ENCODE peak calls at places on chromosomes 11 and 22, in eight cellular contexts. One of them, this sample, is unnamed.

GRCh38 chr22:47367107-47367690 is 604.7 kb downstream of the TBC1D22A start:
- DNase-seq in left cardiac atrium: no peak
- DNase-seq in NB4: no peak
- DNase-seq in NCI-H2081: no peak
- DNase-seq in OCI-M1: no peak
- DNase-seq in transverse colon: no peak
- DNase-seq in Kasumi-1: no peak
- DNase-seq in stimulated activated CD8-positive, alpha-beta memory T cell treated with anti-CD3 and anti-CD28 coated beads, Interleukin-7, amount 100 ng/mL, for 1 hour: no peak
- DNase-seq in this sample: no peak

GRCh38 chr11:26490546-26490945 is 81.5 kb downstream of the MUC15 start:
- DNase-seq in left cardiac atrium: no peak
- DNase-seq in NB4: no peak
- DNase-seq in NCI-H2081: no peak
- DNase-seq in OCI-M1: no peak
- DNase-seq in transverse colon: no peak
- DNase-seq in Kasumi-1: no peak
- DNase-seq in stimulated activated CD8-positive, alpha-beta memory T cell treated with anti-CD3 and anti-CD28 coated beads, Interleukin-7, amount 100 ng/mL, for 1 hour: no peak
- DNase-seq in this sample: no peak

GRCh38 chr22:33605686-33606085 is 314.6 kb downstream of the LARGE1 start:
- DNase-seq in left cardiac atrium: peak; percentile 61
- DNase-seq in NB4: no peak
- DNase-seq in NCI-H2081: no peak
- DNase-seq in OCI-M1: no peak
- DNase-seq in transverse colon: no peak
- DNase-seq in Kasumi-1: no peak
- DNase-seq in stimulated activated CD8-positive, alpha-beta memory T cell treated with anti-CD3 and anti-CD28 coated beads, Interleukin-7, amount 100 ng/mL, for 1 hour: no peak
- DNase-seq in this sample: no peak

GRCh38 chr11:76657139-76657823 is 13.3 kb downstream of the LRRC32 start:
- DNase-seq in left cardiac atrium: no peak
- DNase-seq in NB4: no peak
- DNase-seq in NCI-H2081: no peak
- DNase-seq in OCI-M1: no peak
- DNase-seq in transverse colon: no peak
- DNase-seq in Kasumi-1: no peak
- DNase-seq in stimulated activated CD8-positive, alpha-beta memory T cell treated with anti-CD3 and anti-CD28 coated beads, Interleukin-7, amount 100 ng/mL, for 1 hour: no peak
- DNase-seq in this sample: no peak

GRCh38 chr22:48945621-48946458 is 881.8 kb downstream of the BRD1 start:
- DNase-seq in left cardiac atrium: no peak
- DNase-seq in NB4: no peak
- DNase-seq in NCI-H2081: no peak
- DNase-seq in OCI-M1: no peak
- DNase-seq in transverse colon: peak; percentile 3
- DNase-seq in Kasumi-1: no peak
- DNase-seq in stimulated activated CD8-positive, alpha-beta memory T cell treated with anti-CD3 and anti-CD28 coated beads, Interleukin-7, amount 100 ng/mL, for 1 hour: no peak
- DNase-seq in this sample: no peak

GRCh38 chr22:35883028-35883620 is 145.5 kb downstream of the RBFOX2 start:
- DNase-seq in left cardiac atrium: peak; percentile 40
- DNase-seq in NB4: no peak
- DNase-seq in NCI-H2081: no peak
- DNase-seq in OCI-M1: no peak
- DNase-seq in transverse colon: no peak
- DNase-seq in Kasumi-1: peak; percentile 37
- DNase-seq in stimulated activated CD8-positive, alpha-beta memory T cell treated with anti-CD3 and anti-CD28 coated beads, Interleukin-7, amount 100 ng/mL, for 1 hour: no peak
- DNase-seq in this sample: no peak

GRCh38 chr22:47783433-47784366 is 1021.2 kb downstream of the TBC1D22A start:
- DNase-seq in left cardiac atrium: no peak
- DNase-seq in NB4: no peak
- DNase-seq in NCI-H2081: no peak
- DNase-seq in OCI-M1: no peak
- DNase-seq in transverse colon: no peak
- DNase-seq in Kasumi-1: no peak
- DNase-seq in stimulated activated CD8-positive, alpha-beta memory T cell treated with anti-CD3 and anti-CD28 coated beads, Interleukin-7, amount 100 ng/mL, for 1 hour: no peak
- DNase-seq in this sample: no peak

GRCh38 chr22:23161574-23161973 is 16.3 kb downstream of the RAB36 start:
- DNase-seq in left cardiac atrium: no peak
- DNase-seq in NB4: no peak
- DNase-seq in NCI-H2081: no peak
- DNase-seq in OCI-M1: no peak
- DNase-seq in transverse colon: no peak
- DNase-seq in Kasumi-1: no peak
- DNase-seq in stimulated activated CD8-positive, alpha-beta memory T cell treated with anti-CD3 and anti-CD28 coated beads, Interleukin-7, amount 100 ng/mL, for 1 hour: no peak
- DNase-seq in this sample: no peak

GRCh38 chr11:45662665-45663485 is 2.5 kb downstream of the CHST1 start:
- DNase-seq in left cardiac atrium: no peak
- DNase-seq in NB4: peak; percentile 48
- DNase-seq in NCI-H2081: no peak
- DNase-seq in OCI-M1: peak; percentile 70
- DNase-seq in transverse colon: no peak
- DNase-seq in Kasumi-1: no peak
- DNase-seq in stimulated activated CD8-positive, alpha-beta memory T cell treated with anti-CD3 and anti-CD28 coated beads, Interleukin-7, amount 100 ng/mL, for 1 hour: no peak
- DNase-seq in this sample: peak; percentile 88

GRCh38 chr22:39527481-39527961 is 5.0 kb downstream of the RPS19BP1 start:
- DNase-seq in left cardiac atrium: no peak
- DNase-seq in NB4: no peak
- DNase-seq in NCI-H2081: no peak
- DNase-seq in OCI-M1: no peak
- DNase-seq in transverse colon: peak; percentile 76
- DNase-seq in Kasumi-1: no peak
- DNase-seq in stimulated activated CD8-positive, alpha-beta memory T cell treated with anti-CD3 and anti-CD28 coated beads, Interleukin-7, amount 100 ng/mL, for 1 hour: no peak
- DNase-seq in this sample: no peak

GRCh38 chr11:47552086-47552580 is 799 bp downstream of the CELF1 start:
- DNase-seq in left cardiac atrium: peak; percentile 24
- DNase-seq in NB4: peak; percentile 56
- DNase-seq in NCI-H2081: no peak
- DNase-seq in OCI-M1: peak; percentile 70
- DNase-seq in transverse colon: no peak
- DNase-seq in Kasumi-1: peak; percentile 31
- DNase-seq in stimulated activated CD8-positive, alpha-beta memory T cell treated with anti-CD3 and anti-CD28 coated beads, Interleukin-7, amount 100 ng/mL, for 1 hour: peak; percentile 5
- DNase-seq in this sample: peak; percentile 44

This sample was measured in AG08396.